ENCODE peak calls at places on chromosomes 2 and 18, in four cellular contexts. K, V, D and O are unnamed samples.

GRCh38 chr18:63298393-63299015 is 21.1 kb downstream of the BCL2 start:
- DNase-seq in K (no peak), V (no peak), D (no peak), O (no peak)

GRCh38 chr18:35322486-35323258 is 21.5 kb downstream of the ZNF24 start:
- DNase-seq in K (no peak), V (no peak), D (no peak), O (no peak)

GRCh38 chr18:470661-471501 is 29.6 kb downstream of the COLEC12 start:
- DNase-seq in K (no peak), V (no peak), D (no peak), O (peak; percentile 40)

GRCh38 chr2:36556847-36557246 is 41.1 kb downstream of the FEZ2 start:
- DNase-seq in K (no peak), V (no peak), D (no peak), O (no peak)

GRCh38 chr2:113219525-113219888 is 45.7 kb downstream of the PSD4 start:
- DNase-seq in K (no peak), V (no peak), D (no peak), O (no peak)

GRCh38 chr2:10947005-10947440 is 35.3 kb downstream of the KCNF1 start:
- DNase-seq in K (no peak), V (no peak), D (no peak), O (no peak)

GRCh38 chr2:26530696-26531095 is 52.8 kb upstream of the OTOF start:
- DNase-seq in K (no peak), V (no peak), D (no peak), O (no peak)

GRCh38 chr2:172403881-172404470 is 23.4 kb upstream of the ITGA6 start:
- DNase-seq in K (no peak), V (no peak), D (no peak), O (no peak)

GRCh38 chr2:144548088-144548487 is 28.2 kb upstream of the ZEB2 start:
- DNase-seq in K (no peak), V (no peak), D (no peak), O (no peak)

GRCh38 chr2:202564226-202564625 is 70.5 kb upstream of the FAM117B start:
- DNase-seq in K (no peak), V (no peak), D (no peak), O (no peak)

GRCh38 chr2:9256570-9257043 is 50.0 kb downstream of the ASAP2 start:
- DNase-seq in K (no peak), V (no peak), D (no peak), O (no peak)

GRCh38 chr2:65880451-65880850 is 448.1 kb upstream of the SPRED2 start:
- DNase-seq in K (no peak), V (no peak), D (no peak), O (no peak)

GRCh38 chr18:61742555-61743429 is 150.0 kb downstream of the RNF152 start:
- DNase-seq in K (no peak), V (no peak), D (no peak), O (no peak)

GRCh38 chr2:167708998-167709397 is 538.4 kb downstream of the STK39 start:
- DNase-seq in K (no peak), V (no peak), D (no peak), O (no peak)

GRCh38 chr2:10278763-10279471 is 23.8 kb upstream of the HPCAL1 start:
- DNase-seq in K (no peak), V (no peak), D (no peak), O (no peak)

GRCh38 chr2:139209586-139209985 is 429.4 kb upstream of the NXPH2 start:
- DNase-seq in K (no peak), V (no peak), D (no peak), O (no peak)

GRCh38 chr2:135022952-135023880 is 24.0 kb downstream of the MAP3K19 start:
- DNase-seq in K (no peak), V (no peak), D (no peak), O (no peak)

GRCh38 chr18:11785444-11786055 is 65.7 kb upstream of the CHMP1B start:
- DNase-seq in K (no peak), V (no peak), D (no peak), O (no peak)

GRCh38 chr2:190880374-190881073 is at the start of gene GLS:
- DNase-seq in K (peak; percentile 94), V (peak; percentile 94), D (peak; percentile 93), O (peak; percentile 71)

GRCh38 chr2:46827274-46827930 is 88.2 kb downstream of the MCFD2 start:
- DNase-seq in K (no peak), V (peak; percentile 15), D (no peak), O (no peak)

GRCh38 chr2:45889053-45889452 is 237.6 kb downstream of the PRKCE start:
- DNase-seq in K (peak; percentile 59), V (peak; percentile 87), D (no peak), O (no peak)

GRCh38 chr2:241796610-241797138 is 12.3 kb upstream of the NEU4 start:
- DNase-seq in K (no peak), V (peak; percentile 18), D (no peak), O (no peak)

GRCh38 chr18:35029770-35030169 is 11.4 kb upstream of the MAPRE2 start:
- DNase-seq in K (no peak), V (no peak), D (no peak), O (no peak)

GRCh38 chr2:169716938-169717690 is 16.5 kb upstream of the KLHL23 start:
- DNase-seq in K (no peak), V (no peak), D (no peak), O (no peak)

GRCh38 chr2:130768191-130768855 is 13.0 kb downstream of the AMER3 start:
- DNase-seq in K (no peak), V (no peak), D (no peak), O (no peak)

GRCh38 chr2:102473020-102473419 is at the start of gene SLC9A4:
- DNase-seq in K (peak; percentile 44), V (peak; percentile 41), D (peak; percentile 65), O (no peak)

GRCh38 chr2:171956135-171956830 is 34.0 kb downstream of the HAT1 start:
- DNase-seq in K (no peak), V (no peak), D (no peak), O (no peak)

GRCh38 chr2:79817288-79817687 is 304.4 kb downstream of the CTNNA2 start:
- DNase-seq in K (no peak), V (no peak), D (no peak), O (no peak)

GRCh38 chr2:203022751-203023150 is 8.1 kb downstream of the NBEAL1 start:
- DNase-seq in K (no peak), V (no peak), D (no peak), O (no peak)

GRCh38 chr2:46296840-46297545 is at the start of gene EPAS1:
- DNase-seq in K (peak; percentile 89), V (peak; percentile 86), D (peak; percentile 81), O (no peak)